ENCODE peak calls at places on chromosomes 12 and 14, in six cellular contexts. H, E, B, D, U and Z are unnamed samples.

GRCh38 chr12:69287556-69287955 is 48.2 kb downstream of the CPSF6 start:
- DNase-seq in B (no peak), E (no peak), H (no peak), U (no peak), D (no peak), Z (no peak)

GRCh38 chr12:51592034-51592705 is 1.1 kb downstream of the SCN8A start:
- DNase-seq in B (no peak), E (peak; percentile 33), H (peak; percentile 46), U (peak; percentile 54), D (no peak), Z (no peak)

GRCh38 chr12:99093166-99093565 is 448.1 kb downstream of the APAF1 start:
- DNase-seq in B (no peak), E (no peak), U (no peak), D (no peak), H (peak; percentile 84), Z (no peak)

GRCh38 chr12:60173213-60174170 is 577.7 kb downstream of the SLC16A7 start:
- DNase-seq in E (no peak), U (no peak), D (no peak), B (no peak), H (no peak), Z (no peak)

GRCh38 chr12:124573839-124574786 is 6.7 kb upstream of the NCOR2 start:
- DNase-seq in U (no peak), E (no peak), B (no peak), H (no peak), D (peak; percentile 73), Z (no peak)

GRCh38 chr14:88422919-88423318 is 37.5 kb downstream of the SPATA7 start:
- DNase-seq in E (peak; percentile 20), U (peak; percentile 52), B (no peak), H (no peak), D (no peak), Z (no peak)

GRCh38 chr12:123532808-123533649 is 490 bp downstream of the RILPL1 start:
- DNase-seq in U (peak; percentile 68), H (peak; percentile 65), B (peak; percentile 83), E (no peak), D (peak; percentile 64), Z (peak; percentile 82)

GRCh38 chr14:75982724-75983358 is 1.0 kb upstream of the TGFB3 start:
- DNase-seq in B (peak; percentile 84), U (peak; percentile 62), E (peak; percentile 38), H (no peak), D (peak; percentile 57), Z (peak; percentile 78)

GRCh38 chr12:89762498-89763170 is 54.0 kb upstream of the ATP2B1 start:
- DNase-seq in E (no peak), U (no peak), H (no peak), B (no peak), D (no peak), Z (no peak)

GRCh38 chr12:56261503-56262230 is 3.5 kb upstream of the ANKRD52 start:
- DNase-seq in H (peak; percentile 62), D (no peak), U (peak; percentile 74), B (peak; percentile 66), E (no peak), Z (no peak)

GRCh38 chr12:107568718-107569117 is 116.9 kb upstream of the PWP1 start:
- DNase-seq in B (no peak), H (no peak), U (no peak), E (no peak), D (no peak), Z (no peak)

DNA sequence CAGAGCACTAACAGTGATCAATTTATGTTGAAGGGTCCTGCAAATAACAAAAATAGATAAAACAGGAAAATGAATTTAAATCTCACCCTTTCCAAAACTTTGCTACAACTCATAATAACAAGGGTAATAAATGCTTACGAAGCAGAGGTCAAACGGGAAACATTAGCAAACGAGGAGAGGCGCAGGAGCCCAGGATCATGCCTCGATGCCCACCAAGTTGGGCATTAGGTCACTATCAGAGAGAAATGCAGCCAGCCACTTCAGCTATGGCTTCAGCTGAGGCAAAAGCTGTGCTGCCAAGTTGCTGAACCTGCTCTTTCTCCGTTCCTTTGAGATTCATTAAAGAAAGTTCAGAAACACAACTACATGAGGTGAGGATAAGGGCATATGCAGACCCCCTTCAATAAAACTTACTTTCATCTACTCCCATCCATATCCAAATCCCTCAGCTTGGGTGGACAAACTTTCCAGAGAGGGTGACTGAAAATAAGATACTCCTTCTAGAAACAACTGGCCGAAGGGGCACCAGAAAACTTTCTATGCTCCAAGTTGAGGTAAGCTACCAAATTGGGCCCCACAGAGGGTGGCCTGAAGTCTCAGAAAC is 7.9 kb downstream of the NKX2-1 start:
- DNase-seq in U (no peak), H (no peak), B (no peak), D (no peak), E (no peak), Z (no peak)
- H3K4me3 ChIP-seq in U (no peak overlapping the region), H (no peak overlapping the region), B (no peak overlapping the region), D (no peak overlapping the region), E (no peak overlapping the region), Z (no peak overlapping the region)

GRCh38 chr12:127431177-127431576 is 835.8 kb upstream of the TMEM132C start:
- DNase-seq in D (no peak), E (no peak), B (no peak), H (no peak), U (no peak), Z (no peak)
- H3K4me3 ChIP-seq in D (no peak overlapping the region), E (no peak overlapping the region), B (no peak overlapping the region), H (no peak overlapping the region), U (no peak overlapping the region), Z (no peak overlapping the region)

GRCh38 chr12:47773062-47773857 is at the start of gene SLC48A1:
- DNase-seq in H (peak; percentile 78), E (no peak), B (peak; percentile 88), D (peak; percentile 79), U (peak; percentile 57), Z (peak; percentile 92)

GRCh38 chr12:47773858-47774580 is 981 bp downstream of the SLC48A1 start:
- DNase-seq in D (no peak), B (peak; percentile 38), E (no peak), U (no peak), H (no peak), Z (no peak)

GRCh38 chr12:47772738-47773061 is 338 bp upstream of the SLC48A1 start:
- DNase-seq in D (no peak), U (no peak), H (no peak), E (no peak), B (no peak), Z (no peak)

GRCh38 chr12:47771304-47771703 is 1.7 kb upstream of the SLC48A1 start:
- DNase-seq in D (no peak), U (no peak), H (no peak), E (no peak), B (no peak), Z (no peak)

GRCh38 chr12:47772094-47772660 is 861 bp upstream of the SLC48A1 start:
- DNase-seq in U (no peak), E (no peak), B (peak; percentile 34), H (peak; percentile 49), D (no peak), Z (no peak)
- H3K4me3 ChIP-seq in U (peak overlapping the region; percentile 76), E (no peak overlapping the region), B (peak overlapping the region; percentile 98), H (no peak overlapping the region), D (peak overlapping the region; percentile 88), Z (no peak overlapping the region)

DNA sequence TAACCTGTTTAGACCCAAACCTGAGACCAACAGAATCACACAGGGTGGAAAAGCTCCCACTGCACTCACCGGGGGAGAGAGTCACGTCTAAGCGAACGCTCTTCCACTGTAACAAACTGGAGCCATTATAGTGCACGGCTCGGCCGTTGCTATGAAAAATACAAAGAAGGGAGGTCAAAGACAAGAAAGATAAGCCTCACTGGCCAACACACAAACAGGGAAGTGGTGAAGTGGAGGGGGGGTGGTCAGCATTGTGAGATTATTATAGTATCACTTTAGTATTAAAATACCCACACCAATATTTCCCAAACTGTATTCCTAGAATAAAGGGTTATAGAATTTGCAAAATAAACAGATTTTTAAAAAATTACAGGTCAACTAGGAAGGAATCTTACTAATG is 90.9 kb downstream of the TRAFD1 start:
- DNase-seq in D (no peak), U (no peak), B (no peak), E (no peak), H (no peak), Z (no peak)
- H3K4me3 ChIP-seq in D (no peak overlapping the region), U (no peak overlapping the region), B (no peak overlapping the region), E (no peak overlapping the region), H (no peak overlapping the region), Z (no peak overlapping the region)

GRCh38 chr14:99717682-99718013 is 33.5 kb downstream of the CYP46A1 start:
- DNase-seq in B (no peak), E (no peak), U (no peak), H (no peak), D (no peak), Z (no peak)
- H3K4me3 ChIP-seq in B (no peak overlapping the region), E (no peak overlapping the region), U (no peak overlapping the region), H (no peak overlapping the region), D (no peak overlapping the region), Z (no peak overlapping the region)

GRCh38 chr12:109156036-109156435 is 39.6 kb downstream of the ACACB start:
- DNase-seq in D (no peak), U (no peak), B (no peak), H (no peak), E (no peak), Z (no peak)
- H3K4me3 ChIP-seq in D (no peak overlapping the region), U (no peak overlapping the region), B (no peak overlapping the region), H (no peak overlapping the region), E (no peak overlapping the region), Z (no peak overlapping the region)

GRCh38 chr14:90941705-90942104 is 118.7 kb downstream of the RPS6KA5 start:
- DNase-seq in U (no peak), E (no peak), D (no peak), B (no peak), H (no peak), Z (no peak)

GRCh38 chr14:90940318-90940962 is 120.0 kb downstream of the RPS6KA5 start:
- DNase-seq in D (no peak), B (no peak), H (no peak), E (no peak), U (no peak), Z (no peak)

GRCh38 chr14:90938615-90939014 is 121.8 kb downstream of the RPS6KA5 start:
- DNase-seq in U (no peak), B (no peak), H (no peak), E (no peak), D (no peak), Z (no peak)

GRCh38 chr14:90942511-90942910 is 117.9 kb downstream of the RPS6KA5 start:
- DNase-seq in E (no peak), H (no peak), U (no peak), B (no peak), D (no peak), Z (no peak)

DNA sequence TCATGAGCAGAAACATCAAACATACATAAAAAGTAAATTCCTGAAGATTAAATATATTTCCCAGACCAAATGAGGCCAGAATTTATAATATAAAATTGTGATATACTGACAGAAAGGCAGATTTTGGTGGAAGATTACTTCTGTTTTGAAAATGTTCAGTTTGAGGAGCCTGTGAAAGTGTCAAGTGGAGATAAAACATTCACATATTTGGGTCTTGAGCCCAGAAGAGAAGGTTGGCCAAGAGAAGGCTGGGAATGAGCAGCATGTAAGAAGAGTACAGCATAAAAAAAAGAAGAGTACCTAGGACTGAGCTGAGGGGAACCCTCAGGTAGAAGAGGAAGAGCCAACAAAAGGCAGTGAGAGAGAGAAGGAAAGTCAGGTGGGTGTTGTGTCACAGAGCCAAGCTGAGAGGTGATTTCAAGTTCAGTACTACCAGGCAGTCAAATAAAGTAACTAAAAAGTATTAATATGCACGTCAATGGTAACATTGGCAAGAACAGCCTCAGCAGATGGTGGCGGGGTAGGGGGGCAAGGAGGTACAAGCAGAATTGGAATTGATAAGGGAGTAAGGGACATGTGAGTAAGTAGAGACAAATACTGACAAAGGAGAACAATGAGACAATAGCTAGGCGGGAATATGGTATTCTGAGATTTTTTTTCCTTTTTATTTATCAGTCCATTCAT is 120.7 kb upstream of the TTC7B start:
- DNase-seq in E (no peak), H (no peak), U (no peak), D (no peak), B (no peak), Z (no peak)
- H3K4me3 ChIP-seq in E (no peak overlapping the region), H (no peak overlapping the region), U (no peak overlapping the region), D (no peak overlapping the region), B (no peak overlapping the region), Z (no peak overlapping the region)